ENCODE peak calls at places on chromosomes 11 and 22, in six cellular contexts. K is adrenal gland, H is thoracic aorta, R is WTC11, P is colonic mucosa, W is progenitor cell of endocrine pancreas. G is an unnamed sample.

GRCh38 chr11:58928082-58928574 is 11.2 kb upstream of the GLYATL1 start:
- DNase-seq in W (no peak), R (no peak), H (no peak), K (no peak), P (no peak), G (no peak)

GRCh38 chr11:46410021-46410420 is 18.4 kb upstream of the CHRM4 start:
- DNase-seq in R (peak), H (no peak), K (no peak), P (no peak), W (no peak), G (no peak)

GRCh38 chr22:25746012-25746373 is 4.0 kb downstream of the MYO18B start:
- DNase-seq in W (no peak), K (no peak), P (no peak), R (no peak), H (no peak), G (no peak)

GRCh38 chr11:107549253-107549953 is 16.1 kb downstream of the ALKBH8 start:
- DNase-seq in K (peak), P (peak), R (no peak), H (no peak), W (no peak), G (no peak)

GRCh38 chr11:7572001-7572712 is 58.4 kb downstream of the PPFIBP2 start:
- DNase-seq in R (no peak), P (no peak), H (no peak), W (no peak), K (no peak), G (no peak)

GRCh38 chr11:64924910-64925284 is 408 bp downstream of the PPP2R5B start:
- DNase-seq in P (peak), K (peak), R (no peak), H (no peak), W (no peak), G (no peak)

GRCh38 chr22:31160328-31160978 is 471 bp downstream of the RNF185 start:
- DNase-seq in R (no peak), K (peak), H (no peak), P (peak), W (no peak), G (peak)

GRCh38 chr11:76217653-76218160 is 11.4 kb upstream of the WNT11 start:
- DNase-seq in R (no peak), H (no peak), P (no peak), K (no peak), W (no peak), G (peak)

GRCh38 chr11:2433106-2433925 is 11.0 kb downstream of the TRPM5 start:
- DNase-seq in P (no peak), W (no peak), R (no peak), H (no peak), K (no peak), G (peak)

GRCh38 chr11:108859510-108859909 is 194.6 kb downstream of the DDX10 start:
- DNase-seq in K (no peak), W (no peak), H (no peak), P (no peak), R (no peak), G (no peak)

GRCh38 chr11:119093951-119094815 is 7.5 kb downstream of the DPAGT1 start:
- DNase-seq in P (peak), H (no peak), W (peak), K (peak), R (peak), G (peak)

GRCh38 chr11:115462004-115462541 is 42.1 kb downstream of the CADM1 start:
- DNase-seq in P (no peak), K (peak), H (no peak), R (no peak), W (no peak), G (no peak)

GRCh38 chr22:46780453-46780852 is 18.0 kb downstream of the TBC1D22A start:
- DNase-seq in W (no peak), R (no peak), K (peak), P (no peak), H (no peak), G (no peak)

GRCh38 chr22:43113516-43114251 is 3.1 kb downstream of the BIK start:
- DNase-seq in W (no peak), K (no peak), P (no peak), H (no peak), R (no peak), G (no peak)

GRCh38 chr11:67354314-67355022 is 1.1 kb upstream of the POLD4 start:
- DNase-seq in H (peak), K (peak), P (peak), R (no peak), W (no peak), G (peak)
- TF ChIP-seq CTCF in H (peak), K (no peak), P (no peak), R (no peak), W (no peak), G (no peak)

GRCh38 chr11:120564573-120565301 is 53.2 kb downstream of the GRIK4 start:
- DNase-seq in P (no peak), R (peak), H (no peak), W (no peak), K (peak), G (peak)
- TF ChIP-seq CTCF in P (no peak), R (no peak), H (no peak), W (peak), K (peak), G (no peak)

GRCh38 chr11:11078344-11078743 is 220.5 kb upstream of the ZBED5 start:
- DNase-seq in W (no peak), P (no peak), H (no peak), K (no peak), R (no peak), G (no peak)
- TF ChIP-seq CTCF in W (no peak), P (no peak), H (no peak), K (no peak), R (no peak), G (no peak)

DNA sequence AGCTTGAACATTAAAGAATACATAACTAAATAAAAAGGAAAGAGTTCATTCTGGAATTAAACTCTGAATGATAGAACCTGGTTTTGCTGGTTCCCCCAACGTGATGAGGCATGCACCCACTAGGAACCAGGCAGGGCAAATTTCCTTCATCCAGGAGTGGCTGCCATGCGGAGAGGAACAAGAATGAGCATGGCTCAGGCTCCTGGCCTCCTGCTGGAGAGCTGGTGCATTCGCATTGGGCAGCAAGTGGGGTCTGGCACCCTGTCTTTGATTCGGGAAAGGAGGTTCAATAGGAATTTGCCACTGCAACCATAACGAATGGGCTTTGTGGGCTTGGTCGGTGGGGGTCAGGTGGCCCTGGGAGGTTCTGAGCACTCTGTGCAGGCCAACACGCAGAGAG is 169.8 kb upstream of the TENM4 start:
- DNase-seq in K (no peak), P (no peak), R (peak), W (no peak), H (no peak), G (no peak)
- TF ChIP-seq CTCF in K (no peak), P (no peak), R (no peak), W (peak), H (no peak), G (no peak)

GRCh38 chr11:13962198-13962561 is 343 bp upstream of the SPON1 start:
- DNase-seq in K (no peak), W (no peak), P (no peak), R (no peak), H (no peak), G (no peak)

GRCh38 chr11:13962562-13963168 is at the start of gene SPON1:
- DNase-seq in W (peak), P (peak), R (peak), K (peak), H (no peak), G (peak)

GRCh38 chr11:13964771-13965074 is 2.2 kb downstream of the SPON1 start:
- DNase-seq in R (no peak), W (no peak), H (no peak), K (no peak), P (no peak), G (no peak)

GRCh38 chr11:13963949-13964770 is 1.6 kb downstream of the SPON1 start:
- DNase-seq in W (peak), P (peak), R (peak), H (no peak), K (no peak), G (peak)

DNA sequence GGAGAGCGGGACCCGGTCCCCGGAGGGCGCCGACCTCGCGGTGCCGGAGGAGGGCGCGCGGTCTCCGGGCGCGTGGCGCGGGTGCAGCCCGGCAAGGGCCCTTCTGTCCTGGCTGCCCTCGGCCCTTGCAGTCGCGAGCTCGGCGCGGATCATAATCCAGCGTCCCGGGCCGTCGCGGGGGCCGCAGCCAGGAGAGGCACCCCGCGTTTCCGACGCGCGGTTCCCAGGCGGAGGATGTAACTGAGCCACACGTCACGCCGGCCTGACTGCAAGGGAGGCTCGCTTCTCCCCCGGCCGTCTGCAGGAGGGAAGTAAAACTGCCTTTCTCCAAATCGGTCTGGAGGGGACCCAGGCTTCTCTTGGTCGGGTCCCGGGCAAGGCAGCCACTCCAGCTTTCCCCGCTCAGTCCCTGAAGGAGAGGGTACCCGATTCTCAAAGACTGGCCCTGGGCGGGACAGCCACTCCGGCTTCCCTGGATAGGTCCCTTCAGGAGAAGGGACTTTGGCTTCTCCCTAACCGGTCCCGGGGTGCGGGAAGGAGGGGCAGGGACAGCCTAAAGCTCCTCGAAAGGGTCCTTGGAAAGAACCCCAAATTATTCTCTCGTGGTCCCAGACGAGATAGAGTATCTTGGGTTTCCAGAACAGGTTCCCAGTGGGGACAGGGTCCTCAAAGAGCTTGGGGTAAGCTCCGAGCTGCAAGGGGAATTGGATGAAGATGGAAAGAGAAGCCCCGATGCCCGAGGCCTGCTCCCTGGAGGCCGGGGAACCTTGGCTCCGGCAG is 836 bp downstream of the SPON1 start:
- DNase-seq in P (peak), R (peak), H (no peak), W (peak), K (no peak), G (peak)
- TF ChIP-seq CTCF in P (no peak), R (no peak), H (no peak), W (no peak), K (no peak), G (no peak)

GRCh38 chr11:45180158-45180887 is 33.9 kb downstream of the PRDM11 start:
- DNase-seq in P (peak), K (peak), H (no peak), R (peak), W (peak), G (peak)
- TF ChIP-seq CTCF in P (peak), K (peak), H (no peak), R (no peak), W (peak), G (peak)

GRCh38 chr11:102915044-102915375 is 40.2 kb upstream of the MMP12 start:
- DNase-seq in R (no peak), H (no peak), W (no peak), K (no peak), P (no peak), G (no peak)
- TF ChIP-seq CTCF in R (no peak), H (peak), W (no peak), K (no peak), P (no peak), G (no peak)

G was measured in kidney.